ENCODE peak calls at places on chromosomes 16 and 17, in ten cellular contexts. S is CD4-positive, CD25-positive, alpha-beta regulatory T cell; P is esophagus squamous epithelium; D is adipocyte; X is Panc1; R is Peyer's patch; L is body of pancreas; F is tibial nerve; J is fibroblast of pulmonary artery; Q is foreskin fibroblast. H is an unnamed sample.

GRCh38 chr16:46828943-46829342 is 2.0 kb downstream of the C16orf87 start:
- DNase-seq in F (no peak), Q (no peak), P (no peak), S (no peak), D (no peak), L (no peak), X (no peak), J (no peak), R (no peak), H (no peak)

GRCh38 chr17:76805319-76805718 is 62.9 kb upstream of the MGAT5B start:
- DNase-seq in J (peak), R (no peak), S (no peak), L (no peak), P (no peak), X (no peak), Q (peak), F (no peak), D (peak), H (no peak)

GRCh38 chr17:74740641-74741387 is 3.8 kb downstream of the RAB37 start:
- DNase-seq in J (no peak), S (no peak), R (no peak), P (no peak), L (no peak), X (no peak), Q (no peak), F (no peak), D (no peak), H (no peak)

GRCh38 chr16:84272740-84273320 is 21.8 kb upstream of the WFDC1 start:
- DNase-seq in S (no peak), J (no peak), Q (no peak), R (no peak), L (no peak), F (no peak), P (no peak), X (no peak), D (no peak), H (no peak)

GRCh38 chr16:55078699-55079415 is 148.2 kb downstream of the IRX5 start:
- DNase-seq in X (no peak), D (no peak), S (no peak), R (no peak), P (no peak), F (no peak), Q (no peak), L (no peak), J (no peak), H (no peak)

GRCh38 chr16:14669776-14670175 is 24.3 kb downstream of the PLA2G10 start:
- DNase-seq in F (no peak), J (no peak), R (peak), S (no peak), Q (peak), X (no peak), D (no peak), L (peak), P (no peak), H (no peak)

GRCh38 chr17:37507108-37507507 is 17.4 kb downstream of the DUSP14 start:
- DNase-seq in R (no peak), L (no peak), D (no peak), Q (no peak), F (no peak), X (no peak), S (no peak), J (no peak), P (no peak), H (no peak)

GRCh38 chr16:86631441-86631840 is 53.1 kb downstream of the FOXL1 start:
- DNase-seq in L (no peak), F (no peak), R (no peak), J (no peak), D (no peak), P (no peak), X (no peak), S (no peak), Q (peak), H (no peak)

GRCh38 chr17:32341141-32341856 is 674 bp downstream of the C17orf75 start:
- DNase-seq in F (no peak), D (peak), R (no peak), S (peak), X (no peak), L (no peak), P (no peak), J (no peak), Q (peak), H (no peak)

GRCh38 chr17:76131692-76132573 is 9.1 kb downstream of the FOXJ1 start:
- DNase-seq in D (no peak), S (no peak), P (no peak), J (no peak), R (no peak), L (no peak), X (no peak), F (no peak), Q (no peak), H (no peak)

GRCh38 chr16:83701494-83701893 is 106.3 kb upstream of the HSBP1 start:
- DNase-seq in F (no peak), Q (peak), P (no peak), X (no peak), D (peak), L (no peak), R (no peak), S (no peak), J (peak), H (peak)

GRCh38 chr16:4257646-4258556 is 14.9 kb downstream of the TFAP4 start:
- DNase-seq in L (no peak), S (no peak), F (no peak), J (peak), R (peak), P (no peak), D (no peak), Q (peak), X (no peak), H (no peak)

GRCh38 chr17:68324114-68324513 is 32.8 kb downstream of the ARSG start:
- DNase-seq in Q (peak), J (no peak), P (no peak), F (no peak), D (no peak), L (no peak), S (no peak), X (no peak), R (no peak), H (no peak)

GRCh38 chr17:8975091-8975707 is 9.7 kb upstream of the PIK3R5 start:
- DNase-seq in S (no peak), J (no peak), D (no peak), L (no peak), P (no peak), X (no peak), R (no peak), Q (no peak), F (no peak), H (no peak)

GRCh38 chr17:75315541-75316243 is 26.5 kb upstream of the SLC25A19 start:
- DNase-seq in Q (peak), F (no peak), X (no peak), R (no peak), S (no peak), D (no peak), P (no peak), J (no peak), L (no peak), H (no peak)

GRCh38 chr17:49691086-49691676 is 13.3 kb upstream of the SPOP start:
- DNase-seq in L (no peak), F (no peak), Q (peak), X (no peak), S (no peak), D (no peak), J (peak), P (no peak), R (no peak), H (peak)

GRCh38 chr17:7923290-7923628 is 6.4 kb downstream of the KCNAB3 start:
- DNase-seq in D (no peak), P (no peak), L (no peak), F (no peak), Q (no peak), S (no peak), R (no peak), J (no peak), X (no peak), H (no peak)

GRCh38 chr17:55690105-55690508 is 32.6 kb downstream of the TMEM100 start:
- DNase-seq in P (no peak), R (no peak), L (no peak), X (no peak), S (no peak), F (no peak), Q (peak), J (no peak), D (peak), H (no peak)

GRCh38 chr16:86529160-86529559 is 18.8 kb downstream of the FOXF1 start:
- DNase-seq in D (no peak), P (no peak), Q (peak), J (no peak), F (no peak), L (no peak), X (no peak), S (no peak), R (no peak), H (no peak)

GRCh38 chr16:29665294-29666077 is 2.4 kb downstream of the SPN start:
- DNase-seq in X (no peak), L (no peak), J (no peak), P (no peak), S (no peak), R (no peak), F (no peak), D (no peak), Q (no peak), H (no peak)

GRCh38 chr16:9677301-9677653 is 505.0 kb downstream of the GRIN2A start:
- DNase-seq in J (no peak), R (no peak), X (no peak), P (no peak), D (no peak), F (no peak), Q (no peak), L (no peak), S (no peak), H (no peak)

GRCh38 chr16:86874141-86874540 is 295.8 kb downstream of the FOXL1 start:
- DNase-seq in Q (peak), L (no peak), P (no peak), X (peak), R (no peak), S (no peak), F (no peak), J (peak), D (peak), H (no peak)

GRCh38 chr17:19305261-19305660 is 57.3 kb downstream of the B9D1 start:
- DNase-seq in P (no peak), J (no peak), Q (no peak), D (no peak), F (no peak), X (no peak), L (no peak), R (no peak), S (no peak), H (no peak)

GRCh38 chr16:85286970-85287814 is 174.9 kb upstream of the CIBAR2 start:
- DNase-seq in L (no peak), J (peak), P (no peak), S (no peak), X (no peak), F (peak), Q (peak), D (peak), R (no peak), H (peak)

GRCh38 chr17:45279898-45280297 is 18.0 kb upstream of the SPATA32 start:
- DNase-seq in Q (no peak), D (no peak), S (no peak), L (no peak), R (no peak), J (no peak), P (no peak), X (no peak), F (no peak), H (no peak)

GRCh38 chr17:45732926-45733505 is 51.1 kb upstream of the CRHR1 start:
- DNase-seq in L (no peak), Q (no peak), X (no peak), P (no peak), R (no peak), D (no peak), S (no peak), J (no peak), F (no peak), H (no peak)

GRCh38 chr17:45228121-45228941 is 6.6 kb downstream of the FMNL1 start:
- DNase-seq in F (no peak), D (no peak), R (no peak), Q (no peak), P (no peak), L (peak), X (no peak), J (no peak), S (no peak), H (no peak)

GRCh38 chr17:82252511-82253178 is 20.9 kb downstream of the CSNK1D start:
- DNase-seq in R (no peak), D (no peak), F (no peak), Q (no peak), P (no peak), J (no peak), L (no peak), S (no peak), X (no peak), H (no peak)

GRCh38 chr16:75064403-75065148 is 52.0 kb downstream of the LDHD start:
- DNase-seq in P (no peak), Q (no peak), D (no peak), R (peak), X (no peak), J (no peak), L (no peak), F (no peak), S (no peak), H (no peak)

GRCh38 chr16:84868829-84869457 is 49.2 kb downstream of the CRISPLD2 start:
- DNase-seq in D (no peak), X (no peak), R (no peak), F (no peak), J (no peak), P (no peak), Q (no peak), S (no peak), L (no peak), H (no peak)

GRCh38 chr17:61456688-61457225 is 4.5 kb downstream of the TBX4 start:
- DNase-seq in R (peak), F (no peak), Q (peak), P (no peak), L (peak), S (no peak), J (no peak), X (no peak), D (no peak), H (no peak)

GRCh38 chr17:61454095-61454931 is 2.1 kb downstream of the TBX4 start:
- DNase-seq in S (no peak), R (no peak), X (no peak), P (no peak), D (no peak), J (no peak), Q (peak), L (no peak), F (no peak), H (peak)

GRCh38 chr17:61457226-61457983 is 5.2 kb downstream of the TBX4 start:
- DNase-seq in Q (peak), D (no peak), R (peak), X (no peak), L (no peak), P (no peak), J (no peak), F (no peak), S (no peak), H (no peak)

GRCh38 chr17:61454932-61455753 is 2.9 kb downstream of the TBX4 start:
- DNase-seq in J (no peak), S (no peak), P (no peak), Q (peak), L (no peak), X (no peak), D (no peak), R (no peak), F (no peak), H (no peak)

GRCh38 chr17:61455754-61456681 is 3.8 kb downstream of the TBX4 start:
- DNase-seq in F (no peak), P (no peak), R (peak), L (peak), D (no peak), Q (peak), X (no peak), J (no peak), S (no peak), H (no peak)
- H3K4me3 ChIP-seq in F (no peak), P (no peak), R (no peak), L (no peak), D (no peak), Q (no peak), X (no peak), J (no peak), S (no peak), H (no peak)

DNA sequence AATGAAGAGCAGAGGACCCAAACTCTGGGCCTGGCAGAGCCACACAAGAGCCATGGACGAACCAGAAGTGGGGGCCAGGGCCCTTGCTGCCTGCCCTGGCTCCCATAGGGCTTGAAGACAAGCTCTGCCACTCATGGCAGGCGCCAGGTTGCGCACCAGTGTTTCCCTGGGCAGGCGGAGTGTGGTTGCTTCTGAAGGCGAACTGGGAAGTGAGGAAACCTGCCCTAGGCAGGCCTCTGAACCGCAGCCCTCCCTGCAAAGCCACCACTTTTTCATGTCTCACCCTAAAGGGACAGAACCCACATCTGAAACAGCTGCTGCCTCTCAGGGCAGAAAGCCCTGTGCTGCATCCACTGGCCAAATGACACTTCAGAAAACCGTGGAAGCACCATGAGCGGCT is 58.9 kb downstream of the PRMT7 start:
- DNase-seq in J (no peak), Q (no peak), P (no peak), D (no peak), R (no peak), L (no peak), F (no peak), S (no peak), X (no peak), H (no peak)
- H3K4me3 ChIP-seq in J (no peak), Q (no peak), P (no peak), D (no peak), R (no peak), L (no peak), F (no peak), S (peak), X (no peak), H (no peak)

DNA sequence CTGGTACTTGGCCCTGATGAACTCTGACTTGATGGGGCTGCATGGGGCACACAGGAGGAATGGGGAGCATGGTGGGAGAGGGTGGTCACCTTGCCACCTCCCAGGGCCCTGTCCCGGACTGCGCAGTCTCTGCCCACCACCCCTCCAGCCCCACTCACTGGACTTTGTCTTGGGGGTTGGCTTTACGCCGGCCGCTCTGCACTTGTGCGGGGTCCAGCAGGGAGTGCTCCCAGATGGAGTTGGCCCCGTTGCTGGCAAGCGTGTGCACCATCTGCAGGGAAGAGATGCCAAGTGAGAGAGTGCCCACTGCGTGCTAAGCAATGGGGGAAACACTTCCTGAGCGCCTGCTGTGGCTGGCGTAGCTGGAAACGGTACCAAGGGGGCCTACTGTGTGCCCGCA is 6.7 kb downstream of the GIT1 start:
- DNase-seq in P (no peak), J (no peak), S (no peak), X (no peak), Q (no peak), R (peak), D (no peak), F (no peak), L (no peak), H (no peak)
- H3K4me3 ChIP-seq in P (no peak), J (no peak), S (no peak), X (no peak), Q (no peak), R (no peak), D (no peak), F (no peak), L (no peak), H (no peak)

DNA sequence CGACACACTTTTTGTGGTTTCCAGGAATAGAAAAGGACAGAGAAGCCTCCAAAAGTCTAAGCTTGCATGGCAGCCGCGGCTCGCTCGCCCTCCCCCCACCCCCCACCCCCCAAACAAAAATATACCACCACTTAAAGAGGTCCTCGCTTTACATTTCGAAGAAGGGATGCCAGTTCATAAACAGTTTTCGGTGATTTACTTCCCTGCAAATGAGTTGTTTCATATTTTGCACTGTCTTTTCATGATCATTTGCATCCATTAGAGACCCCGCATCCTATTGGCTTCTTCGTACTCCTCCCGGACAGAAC is 234 bp downstream of the HOXB8 start:
- DNase-seq in J (no peak), Q (no peak), L (no peak), X (no peak), S (no peak), P (no peak), F (no peak), D (no peak), R (no peak), H (peak)
- H3K4me3 ChIP-seq in J (no peak), Q (no peak), L (no peak), X (peak), S (no peak), P (no peak), F (no peak), D (peak), R (peak), H (peak)

DNA sequence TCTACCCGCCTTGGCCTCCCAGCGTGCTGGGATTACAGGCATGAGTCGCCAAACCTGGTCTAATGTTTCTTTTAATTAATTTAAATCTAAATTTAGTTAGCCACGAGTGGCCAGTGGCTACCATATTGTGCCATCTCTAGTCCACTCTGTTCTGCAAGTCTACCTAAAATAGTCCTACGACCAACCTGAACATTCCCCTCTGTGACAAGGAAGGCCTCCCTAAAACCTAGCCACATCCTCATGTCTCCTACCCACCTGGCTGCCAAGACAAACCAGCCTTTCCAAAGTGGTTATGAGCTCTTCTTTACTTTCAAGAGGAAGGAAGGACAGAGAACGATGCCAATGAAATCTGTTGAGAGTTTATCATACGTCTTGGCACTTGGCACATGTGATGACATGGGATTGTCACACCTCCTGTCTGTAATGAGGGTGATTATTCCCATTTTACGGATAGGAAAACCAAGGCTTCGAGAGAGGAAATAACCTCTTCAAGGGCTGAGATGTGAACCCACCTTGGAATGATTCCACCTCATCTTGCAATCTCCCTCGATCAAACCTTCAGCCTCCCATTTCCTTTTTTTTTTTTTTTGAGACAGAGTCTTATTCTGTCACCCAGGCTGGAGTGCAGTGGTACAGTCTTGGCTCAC is 19.7 kb downstream of the MYH11 start:
- DNase-seq in F (no peak), L (no peak), P (no peak), J (no peak), D (no peak), Q (no peak), X (no peak), S (no peak), R (no peak), H (no peak)
- H3K4me3 ChIP-seq in F (no peak), L (no peak), P (no peak), J (no peak), D (no peak), Q (no peak), X (no peak), S (no peak), R (no peak), H (no peak)

DNA sequence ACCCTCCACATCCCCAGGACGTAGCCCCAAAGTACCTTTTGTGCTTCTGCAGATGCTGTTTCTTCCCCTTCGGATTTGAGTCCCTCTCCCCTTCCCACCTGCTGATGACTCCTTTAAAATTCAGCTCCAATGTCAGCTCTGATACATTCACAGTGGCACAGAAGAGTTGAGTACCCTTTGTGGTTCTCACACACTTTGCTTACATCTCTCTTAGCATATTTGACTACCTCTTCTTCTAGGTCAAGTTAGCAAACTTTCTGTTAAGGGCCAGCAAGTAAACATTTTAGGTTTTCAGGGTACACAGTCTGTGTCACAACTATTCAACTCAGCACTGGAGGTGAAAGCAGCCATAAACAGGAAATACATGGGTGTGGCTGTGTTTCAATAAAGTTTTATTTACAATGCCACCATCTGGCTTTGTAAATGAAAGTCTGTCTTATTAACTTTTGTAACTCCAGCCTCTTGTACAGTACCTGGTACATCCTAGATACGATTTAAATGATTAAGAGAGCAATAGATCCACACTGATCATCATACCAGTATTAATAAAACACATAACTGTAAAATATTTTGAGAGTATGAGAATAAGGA is 161.7 kb downstream of the SOX9 start:
- DNase-seq in J (no peak), Q (no peak), L (no peak), R (no peak), P (no peak), S (no peak), F (no peak), D (no peak), X (no peak), H (no peak)
- H3K4me3 ChIP-seq in J (no peak), Q (no peak), L (no peak), R (no peak), P (no peak), S (no peak), F (no peak), D (no peak), X (no peak), H (no peak)

H was measured in astrocyte of the spinal cord.